ENCODE peak calls at places on chromosomes 13 and 19, in four cellular contexts. One of them, this sample, is unnamed.

GRCh38 chr19:2332341-2333026 is 4.0 kb downstream of the SPPL2B start:
- DNase-seq in GM12892: peak
- DNase-seq in H54: no peak
- DNase-seq in MCF 10A: no peak
- DNase-seq in this sample: no peak

GRCh38 chr13:45807520-45808099 is 43.9 kb downstream of the SIAH3 start:
- DNase-seq in GM12892: no peak
- DNase-seq in MCF 10A: peak
- DNase-seq in H54: no peak
- DNase-seq in this sample: peak

GRCh38 chr13:97212540-97213146 is 9.5 kb upstream of the MBNL2 start:
- DNase-seq in MCF 10A: peak
- DNase-seq in H54: peak
- DNase-seq in GM12892: no peak
- DNase-seq in this sample: peak

GRCh38 chr19:2239173-2239572 is 2.5 kb downstream of the SF3A2 start:
- DNase-seq in GM12892: no peak
- DNase-seq in H54: no peak
- DNase-seq in MCF 10A: no peak
- DNase-seq in this sample: no peak

GRCh38 chr13:28531195-28531955 is 36.4 kb upstream of the FLT1 start:
- DNase-seq in MCF 10A: peak
- DNase-seq in H54: no peak
- DNase-seq in GM12892: no peak
- DNase-seq in this sample: no peak

GRCh38 chr19:17522988-17523872 is 11.8 kb downstream of the PGLS start:
- DNase-seq in GM12892: peak
- DNase-seq in H54: no peak
- DNase-seq in MCF 10A: no peak
- DNase-seq in this sample: no peak

GRCh38 chr13:90696254-90696653 is 651.2 kb upstream of the MIR17HG start:
- DNase-seq in H54: peak
- DNase-seq in MCF 10A: peak
- DNase-seq in GM12892: no peak
- DNase-seq in this sample: no peak

GRCh38 chr19:49492573-49493411 is 3.4 kb upstream of the RPS11 start:
- DNase-seq in MCF 10A: peak
- DNase-seq in H54: no peak
- DNase-seq in GM12892: no peak
- DNase-seq in this sample: no peak

GRCh38 chr13:90675129-90675528 is 672.4 kb upstream of the MIR17HG start:
- DNase-seq in GM12892: no peak
- DNase-seq in H54: no peak
- DNase-seq in MCF 10A: no peak
- DNase-seq in this sample: no peak

GRCh38 chr19:46480409-46480808 is 9.0 kb upstream of the PNMA8A start:
- DNase-seq in H54: no peak
- DNase-seq in GM12892: no peak
- DNase-seq in MCF 10A: no peak
- DNase-seq in this sample: no peak

GRCh38 chr19:36245210-36246005 is 30.5 kb downstream of the ZNF146 start:
- DNase-seq in GM12892: no peak
- DNase-seq in H54: no peak
- DNase-seq in MCF 10A: no peak
- DNase-seq in this sample: no peak

GRCh38 chr13:113734826-113735125 is 24.2 kb upstream of the TMEM255B start:
- DNase-seq in H54: no peak
- DNase-seq in MCF 10A: no peak
- DNase-seq in GM12892: no peak
- DNase-seq in this sample: no peak

GRCh38 chr19:2507109-2507508 is 31.2 kb downstream of the GADD45B start:
- DNase-seq in H54: no peak
- DNase-seq in GM12892: no peak
- DNase-seq in MCF 10A: peak
- DNase-seq in this sample: no peak

GRCh38 chr19:58053480-58054156 is 5.5 kb upstream of the ZNF135 start:
- DNase-seq in MCF 10A: no peak
- DNase-seq in GM12892: no peak
- DNase-seq in H54: no peak
- DNase-seq in this sample: no peak

GRCh38 chr13:29319451-29319850 is 276.0 kb downstream of the SLC7A1 start:
- DNase-seq in GM12892: no peak
- DNase-seq in MCF 10A: no peak
- DNase-seq in H54: no peak
- DNase-seq in this sample: no peak

GRCh38 chr19:42130254-42130573 is 2.0 kb downstream of the POU2F2 start:
- DNase-seq in GM12892: no peak
- DNase-seq in H54: no peak
- DNase-seq in MCF 10A: no peak
- DNase-seq in this sample: no peak

GRCh38 chr19:15115080-15115479 is 7.9 kb downstream of the SYDE1 start:
- DNase-seq in GM12892: no peak
- DNase-seq in H54: no peak
- DNase-seq in MCF 10A: no peak
- DNase-seq in this sample: peak

GRCh38 chr19:16085115-16085514 is 8.8 kb downstream of the TPM4 start:
- DNase-seq in MCF 10A: peak
- DNase-seq in H54: no peak
- DNase-seq in GM12892: no peak
- DNase-seq in this sample: no peak

GRCh38 chr13:111153977-111154332 is 38.8 kb downstream of the ARHGEF7 start:
- DNase-seq in GM12892: peak
- DNase-seq in H54: no peak
- DNase-seq in MCF 10A: peak
- DNase-seq in this sample: no peak

GRCh38 chr19:38917921-38918491 is 6.0 kb upstream of the CCER2 start:
- DNase-seq in H54: peak
- DNase-seq in MCF 10A: peak
- DNase-seq in GM12892: peak
- DNase-seq in this sample: no peak

GRCh38 chr19:37506387-37507166 is at the start of gene ZNF793:
- DNase-seq in MCF 10A: no peak
- DNase-seq in H54: no peak
- DNase-seq in GM12892: peak
- DNase-seq in this sample: peak

GRCh38 chr19:17841371-17841809 is 6.4 kb downstream of the JAK3 start:
- DNase-seq in H54: peak
- DNase-seq in MCF 10A: no peak
- DNase-seq in GM12892: no peak
- DNase-seq in this sample: no peak

GRCh38 chr13:74438911-74439310 is 304.7 kb upstream of the KLF12 start:
- DNase-seq in H54: no peak
- DNase-seq in MCF 10A: no peak
- DNase-seq in GM12892: no peak
- DNase-seq in this sample: no peak

GRCh38 chr19:48805452-48805851 is 5.4 kb downstream of the BCAT2 start:
- DNase-seq in H54: no peak
- DNase-seq in GM12892: no peak
- DNase-seq in MCF 10A: no peak
- DNase-seq in this sample: no peak

This sample was measured in fibroblast of the conjunctiva.